ENCODE peak calls at places on chromosomes 11 and 22, in nine cellular contexts. V, W, R, E, O, H, G, A and M are unnamed samples. For H3K4me1, the result is how much of the 10 kb centered on the place peaks cover.

GRCh38 chr11:118961591-118961990 is 5.5 kb downstream of the UPK2 start:
- DNase-seq in H (peak), E (no peak), R (no peak), O (no peak), A (no peak), G (no peak), V (no peak), W (no peak), M (no peak)

GRCh38 chr11:85182437-85183109 is 444.6 kb downstream of the DLG2 start:
- DNase-seq in E (peak), O (peak), V (peak), W (peak), G (no peak), A (no peak), R (peak), H (peak), M (peak)

GRCh38 chr11:118939948-118940598 is 14.3 kb upstream of the BCL9L start:
- DNase-seq in V (peak), A (no peak), R (no peak), G (no peak), E (no peak), H (peak), W (no peak), O (peak), M (peak)

GRCh38 chr11:18235935-18236334 is 667 bp downstream of the SAA4 start:
- DNase-seq in O (no peak), V (no peak), A (no peak), W (no peak), H (no peak), R (no peak), E (no peak), G (no peak), M (no peak)

GRCh38 chr22:48396091-48396784 is 1431.4 kb downstream of the BRD1 start:
- DNase-seq in O (no peak), H (no peak), E (no peak), V (no peak), W (no peak), A (no peak), G (no peak), R (no peak), M (no peak)

GRCh38 chr11:71489311-71490043 is 36.5 kb downstream of the NADSYN1 start:
- DNase-seq in A (peak), O (no peak), H (no peak), W (no peak), R (peak), E (peak), V (no peak), G (no peak), M (no peak)

GRCh38 chr11:93895106-93895862 is 44.9 kb upstream of the VSTM5 start:
- DNase-seq in H (no peak), R (peak), E (peak), A (peak), W (peak), O (peak), G (no peak), V (peak), M (peak)

GRCh38 chr11:24253237-24253760 is 243.6 kb upstream of the LUZP2 start:
- DNase-seq in O (no peak), A (peak), V (no peak), E (peak), H (no peak), W (no peak), R (no peak), G (no peak), M (no peak)

GRCh38 chr11:1152316-1153104 is 5.2 kb upstream of the MUC5AC start:
- DNase-seq in V (no peak), W (no peak), O (peak), G (no peak), H (peak), A (no peak), E (peak), R (peak), M (no peak)

GRCh38 chr11:10414659-10415058 is 40.4 kb upstream of the AMPD3 start:
- DNase-seq in O (no peak), G (no peak), W (no peak), V (no peak), R (peak), H (no peak), A (peak), E (peak), M (peak)

GRCh38 chr11:91792779-91793262 is 431.8 kb upstream of the FAT3 start:
- DNase-seq in V (no peak), E (no peak), R (no peak), O (no peak), A (no peak), H (no peak), G (no peak), W (no peak), M (no peak)

GRCh38 chr11:86443415-86443814 is 68.7 kb downstream of the CCDC81 start:
- DNase-seq in R (no peak), O (no peak), G (no peak), H (no peak), E (no peak), A (no peak), W (no peak), V (no peak), M (no peak)

GRCh38 chr11:131808466-131808865 is 438.1 kb downstream of the NTM start:
- DNase-seq in W (no peak), O (no peak), A (no peak), H (no peak), V (no peak), E (no peak), G (no peak), R (no peak), M (no peak)

GRCh38 chr11:14622241-14622954 is 21.2 kb upstream of the PDE3B start:
- DNase-seq in W (no peak), E (no peak), O (no peak), R (peak), V (no peak), A (no peak), H (no peak), G (no peak), M (no peak)

GRCh38 chr11:36312593-36312990 is 16.5 kb downstream of the PRR5L start:
- DNase-seq in V (no peak), G (no peak), E (peak), H (no peak), O (no peak), A (no peak), R (peak), W (no peak), M (no peak)

GRCh38 chr11:10454902-10455631 is at the start of gene AMPD3:
- DNase-seq in H (peak), R (peak), O (peak), W (peak), E (peak), V (peak), G (no peak), A (no peak), M (no peak)

GRCh38 chr11:121563900-121564822 is 111.4 kb upstream of the SORL1-AS1 start:
- DNase-seq in O (no peak), R (peak), E (peak), G (no peak), A (no peak), H (no peak), V (no peak), W (no peak), M (no peak)

GRCh38 chr11:10742460-10743208 is 8.4 kb upstream of the CTR9 start:
- DNase-seq in A (no peak), R (peak), E (peak), W (no peak), O (peak), H (no peak), G (no peak), V (no peak), M (no peak)

GRCh38 chr22:24138649-24139420 is 42.5 kb upstream of the SUSD2 start:
- DNase-seq in G (no peak), R (no peak), E (no peak), V (no peak), O (no peak), H (no peak), A (no peak), W (no peak), M (no peak)

GRCh38 chr11:61666684-61667297 is 13.4 kb upstream of the DAGLA start:
- DNase-seq in R (no peak), G (no peak), A (no peak), H (peak), V (no peak), O (no peak), E (no peak), W (no peak), M (no peak)

GRCh38 chr22:42841444-42841843 is 15.6 kb downstream of the ARFGAP3 start:
- DNase-seq in W (no peak), O (no peak), G (no peak), V (no peak), A (no peak), E (peak), R (no peak), H (no peak), M (no peak)

GRCh38 chr11:64131657-64132387 is 34.1 kb downstream of the MACROD1 start:
- DNase-seq in V (no peak), W (no peak), G (no peak), O (no peak), E (no peak), R (no peak), H (no peak), A (no peak), M (no peak)

GRCh38 chr11:3781423-3781822 is 15.9 kb downstream of the NUP98 start:
- DNase-seq in R (no peak), A (no peak), G (no peak), O (no peak), W (no peak), V (no peak), H (no peak), E (peak), M (no peak)

GRCh38 chr22:36938886-36939285 is 25.5 kb downstream of the CSF2RB start:
- DNase-seq in O (no peak), R (no peak), V (no peak), A (no peak), E (no peak), G (no peak), W (no peak), H (no peak), M (no peak)

GRCh38 chr22:36937319-36938027 is 24.0 kb downstream of the CSF2RB start:
- DNase-seq in E (no peak), W (no peak), H (peak), O (no peak), R (no peak), A (no peak), V (no peak), G (no peak), M (no peak)

GRCh38 chr22:36942561-36942960 is 29.1 kb downstream of the CSF2RB start:
- DNase-seq in H (no peak), E (no peak), V (no peak), G (no peak), O (no peak), R (no peak), W (no peak), A (no peak), M (no peak)

GRCh38 chr22:36938028-36938425 is 24.6 kb downstream of the CSF2RB start:
- DNase-seq in A (no peak), O (no peak), W (no peak), E (no peak), V (no peak), R (no peak), G (no peak), H (no peak), M (no peak)

GRCh38 chr22:36940676-36941075 is 27.2 kb downstream of the CSF2RB start:
- DNase-seq in A (no peak), E (no peak), W (no peak), G (no peak), O (no peak), V (peak), H (peak), R (no peak), M (peak)
- H3K4me2 ChIP-seq in A (no peak), E (no peak), W (no peak), G (no peak), O (no peak), V (peak), H (no peak), R (no peak), M (peak)

GRCh38 chr11:96332236-96332761 is 10.7 kb downstream of the MAML2 start:
- DNase-seq in E (no peak), H (no peak), R (peak), G (no peak), W (no peak), V (no peak), A (no peak), O (no peak), M (no peak)

GRCh38 chr11:96333076-96333744 is 9.8 kb downstream of the MAML2 start:
- DNase-seq in G (no peak), O (no peak), H (no peak), E (no peak), R (no peak), W (no peak), V (no peak), A (no peak), M (no peak)

GRCh38 chr11:96330511-96330859 is 12.5 kb downstream of the MAML2 start:
- DNase-seq in O (no peak), A (no peak), V (no peak), G (no peak), E (no peak), W (no peak), H (no peak), R (no peak), M (no peak)

GRCh38 chr11:96329855-96330510 is 13.0 kb downstream of the MAML2 start:
- DNase-seq in V (no peak), E (no peak), R (no peak), O (no peak), A (no peak), G (no peak), W (no peak), H (no peak), M (no peak)

GRCh38 chr11:96331556-96332168 is 11.3 kb downstream of the MAML2 start:
- DNase-seq in H (no peak), R (peak), E (no peak), W (no peak), O (no peak), A (no peak), V (no peak), G (no peak), M (no peak)
- H3K4me1 ChIP-seq in H (under half), R (under half), E (under half), W (under half), O (half or more), A (under half), V (under half), G (under half), M (under half)

GRCh38 chr11:103546236-103546635 is 437.0 kb downstream of the DYNC2H1 start:
- DNase-seq in O (no peak), W (no peak), V (no peak), R (peak), A (no peak), G (no peak), E (peak), H (no peak), M (no peak)
- H3K4me2 ChIP-seq in O (no peak), W (no peak), V (no peak), R (no peak), A (no peak), G (no peak), E (no peak), H (no peak), M (no peak)

GRCh38 chr22:36398602-36399472 is 11.1 kb upstream of the MYH9 start:
- DNase-seq in R (no peak), G (no peak), W (no peak), A (peak), V (no peak), H (no peak), O (no peak), E (peak), M (no peak)
- H3K4me1 ChIP-seq in R (under half), G (under half), W (under half), A (under half), V (under half), H (under half), O (under half), E (under half), M (under half)